ENCODE peak calls at places on chromosomes 13 and 19, in eight cellular contexts. One of them, this sample, is unnamed.

GRCh38 chr19:36245210-36246005 is 30.5 kb downstream of the ZNF146 start:
- DNase-seq in GM04503: no peak
- DNase-seq in cardiac muscle cell: no peak
- DNase-seq in EL: no peak
- DNase-seq in heart right ventricle: no peak
- DNase-seq in NCI-H2081: no peak
- DNase-seq in RWPE1: no peak
- DNase-seq in stimulated activated CD8-positive, alpha-beta memory T cell treated with anti-CD3 and anti-CD28 coated beads, Interleukin-7, amount 100 ng/mL, for 1 hour: no peak
- DNase-seq in this sample: no peak

GRCh38 chr13:93398167-93398566 is 171.6 kb downstream of the GPC6 start:
- DNase-seq in cardiac muscle cell: no peak
- DNase-seq in heart right ventricle: no peak
- DNase-seq in GM04503: peak
- DNase-seq in RWPE1: no peak
- DNase-seq in EL: no peak
- DNase-seq in NCI-H2081: no peak
- DNase-seq in stimulated activated CD8-positive, alpha-beta memory T cell treated with anti-CD3 and anti-CD28 coated beads, Interleukin-7, amount 100 ng/mL, for 1 hour: no peak
- DNase-seq in this sample: no peak

GRCh38 chr19:46786236-46787039 is 2.0 kb downstream of the SLC1A5 start:
- DNase-seq in stimulated activated CD8-positive, alpha-beta memory T cell treated with anti-CD3 and anti-CD28 coated beads, Interleukin-7, amount 100 ng/mL, for 1 hour: peak
- DNase-seq in cardiac muscle cell: peak
- DNase-seq in RWPE1: peak
- DNase-seq in NCI-H2081: no peak
- DNase-seq in heart right ventricle: peak
- DNase-seq in GM04503: peak
- DNase-seq in EL: peak
- DNase-seq in this sample: peak

GRCh38 chr19:12450817-12451216 is 10.0 kb upstream of the ZNF443 start:
- DNase-seq in EL: no peak
- DNase-seq in stimulated activated CD8-positive, alpha-beta memory T cell treated with anti-CD3 and anti-CD28 coated beads, Interleukin-7, amount 100 ng/mL, for 1 hour: no peak
- DNase-seq in GM04503: no peak
- DNase-seq in cardiac muscle cell: no peak
- DNase-seq in heart right ventricle: no peak
- DNase-seq in RWPE1: no peak
- DNase-seq in NCI-H2081: no peak
- DNase-seq in this sample: no peak

GRCh38 chr13:24071423-24072075 is 89.0 kb upstream of the SPATA13 start:
- DNase-seq in heart right ventricle: no peak
- DNase-seq in stimulated activated CD8-positive, alpha-beta memory T cell treated with anti-CD3 and anti-CD28 coated beads, Interleukin-7, amount 100 ng/mL, for 1 hour: no peak
- DNase-seq in cardiac muscle cell: no peak
- DNase-seq in GM04503: peak
- DNase-seq in RWPE1: no peak
- DNase-seq in EL: peak
- DNase-seq in NCI-H2081: no peak
- DNase-seq in this sample: peak

GRCh38 chr13:48231080-48231479 is 1.9 kb upstream of the ITM2B start:
- DNase-seq in stimulated activated CD8-positive, alpha-beta memory T cell treated with anti-CD3 and anti-CD28 coated beads, Interleukin-7, amount 100 ng/mL, for 1 hour: no peak
- DNase-seq in NCI-H2081: no peak
- DNase-seq in cardiac muscle cell: no peak
- DNase-seq in GM04503: no peak
- DNase-seq in EL: no peak
- DNase-seq in heart right ventricle: no peak
- DNase-seq in RWPE1: no peak
- DNase-seq in this sample: no peak

GRCh38 chr13:113874579-113875428 is 10.9 kb upstream of the GAS6 start:
- DNase-seq in EL: no peak
- DNase-seq in GM04503: no peak
- DNase-seq in stimulated activated CD8-positive, alpha-beta memory T cell treated with anti-CD3 and anti-CD28 coated beads, Interleukin-7, amount 100 ng/mL, for 1 hour: no peak
- DNase-seq in heart right ventricle: no peak
- DNase-seq in cardiac muscle cell: no peak
- DNase-seq in NCI-H2081: no peak
- DNase-seq in RWPE1: no peak
- DNase-seq in this sample: no peak

GRCh38 chr13:65508338-65508737 is 1721.8 kb downstream of the PCDH9 start:
- DNase-seq in stimulated activated CD8-positive, alpha-beta memory T cell treated with anti-CD3 and anti-CD28 coated beads, Interleukin-7, amount 100 ng/mL, for 1 hour: no peak
- DNase-seq in NCI-H2081: no peak
- DNase-seq in RWPE1: no peak
- DNase-seq in EL: no peak
- DNase-seq in GM04503: no peak
- DNase-seq in heart right ventricle: no peak
- DNase-seq in cardiac muscle cell: no peak
- DNase-seq in this sample: no peak

GRCh38 chr13:27977476-27978300 is 8.6 kb upstream of the CDX2 start:
- DNase-seq in heart right ventricle: no peak
- DNase-seq in NCI-H2081: no peak
- DNase-seq in cardiac muscle cell: no peak
- DNase-seq in RWPE1: no peak
- DNase-seq in GM04503: no peak
- DNase-seq in EL: no peak
- DNase-seq in stimulated activated CD8-positive, alpha-beta memory T cell treated with anti-CD3 and anti-CD28 coated beads, Interleukin-7, amount 100 ng/mL, for 1 hour: no peak
- DNase-seq in this sample: no peak

GRCh38 chr19:5136060-5136855 is 167.3 kb downstream of the KDM4B start:
- DNase-seq in cardiac muscle cell: no peak
- DNase-seq in RWPE1: no peak
- DNase-seq in GM04503: no peak
- DNase-seq in NCI-H2081: no peak
- DNase-seq in stimulated activated CD8-positive, alpha-beta memory T cell treated with anti-CD3 and anti-CD28 coated beads, Interleukin-7, amount 100 ng/mL, for 1 hour: no peak
- DNase-seq in EL: no peak
- DNase-seq in heart right ventricle: no peak
- DNase-seq in this sample: no peak

GRCh38 chr13:40377783-40378182 is 288.7 kb downstream of the FOXO1 start:
- DNase-seq in EL: peak
- DNase-seq in heart right ventricle: no peak
- DNase-seq in cardiac muscle cell: no peak
- DNase-seq in GM04503: no peak
- DNase-seq in stimulated activated CD8-positive, alpha-beta memory T cell treated with anti-CD3 and anti-CD28 coated beads, Interleukin-7, amount 100 ng/mL, for 1 hour: no peak
- DNase-seq in RWPE1: no peak
- DNase-seq in NCI-H2081: no peak
- DNase-seq in this sample: peak

GRCh38 chr13:44523176-44524017 is 52.7 kb downstream of the TSC22D1 start:
- DNase-seq in NCI-H2081: no peak
- DNase-seq in stimulated activated CD8-positive, alpha-beta memory T cell treated with anti-CD3 and anti-CD28 coated beads, Interleukin-7, amount 100 ng/mL, for 1 hour: no peak
- DNase-seq in GM04503: peak
- DNase-seq in RWPE1: peak
- DNase-seq in cardiac muscle cell: peak
- DNase-seq in heart right ventricle: no peak
- DNase-seq in EL: peak
- DNase-seq in this sample: peak

GRCh38 chr13:114102521-114103288 is 29.7 kb downstream of the RASA3 start:
- DNase-seq in cardiac muscle cell: no peak
- DNase-seq in NCI-H2081: no peak
- DNase-seq in GM04503: no peak
- DNase-seq in stimulated activated CD8-positive, alpha-beta memory T cell treated with anti-CD3 and anti-CD28 coated beads, Interleukin-7, amount 100 ng/mL, for 1 hour: no peak
- DNase-seq in EL: no peak
- DNase-seq in heart right ventricle: peak
- DNase-seq in RWPE1: no peak
- DNase-seq in this sample: no peak

GRCh38 chr19:45446944-45447343 is 20.9 kb upstream of the FOSB start:
- DNase-seq in RWPE1: peak
- DNase-seq in GM04503: no peak
- DNase-seq in cardiac muscle cell: no peak
- DNase-seq in stimulated activated CD8-positive, alpha-beta memory T cell treated with anti-CD3 and anti-CD28 coated beads, Interleukin-7, amount 100 ng/mL, for 1 hour: no peak
- DNase-seq in heart right ventricle: no peak
- DNase-seq in EL: no peak
- DNase-seq in NCI-H2081: no peak
- DNase-seq in this sample: no peak

GRCh38 chr13:74046461-74046860 is 87.7 kb downstream of the KLF12 start:
- DNase-seq in stimulated activated CD8-positive, alpha-beta memory T cell treated with anti-CD3 and anti-CD28 coated beads, Interleukin-7, amount 100 ng/mL, for 1 hour: no peak
- DNase-seq in heart right ventricle: no peak
- DNase-seq in GM04503: no peak
- DNase-seq in cardiac muscle cell: no peak
- DNase-seq in NCI-H2081: no peak
- DNase-seq in EL: no peak
- DNase-seq in RWPE1: no peak
- DNase-seq in this sample: no peak

This sample was measured in SJSA1.